ENCODE peak calls at places on chromosomes 11 and 22, in nine cellular contexts. U is GM23338, J is SK-N-SH, V is neural progenitor cell, T is MM.1S, G is GM23248, H is hepatocyte, R is PC-3, Y is HCT116. A is an unnamed sample. For H3K4me1, the result is how much of the 10 kb centered on the place peaks cover.

GRCh38 chr22:50112151-50113118 is 22.6 kb downstream of the MOV10L1 start:
- DNase-seq in Y (no peak), R (peak), J (no peak), T (no peak), G (peak), H (peak), V (no peak), U (no peak), A (no peak)

GRCh38 chr22:47213571-47214230 is 451.3 kb downstream of the TBC1D22A start:
- DNase-seq in G (peak), Y (peak), V (peak), R (peak), H (no peak), U (peak), T (peak), J (peak), A (peak)

GRCh38 chr22:30824096-30824495 is 129.4 kb downstream of the OSBP2 start:
- DNase-seq in T (no peak), U (no peak), Y (no peak), R (no peak), V (no peak), H (no peak), G (no peak), J (no peak), A (no peak)

GRCh38 chr22:36327922-36328551 is 59.7 kb downstream of the MYH9 start:
- DNase-seq in T (no peak), G (peak), V (no peak), R (no peak), Y (no peak), H (peak), U (no peak), J (no peak), A (no peak)

GRCh38 chr11:2419638-2420501 is 19.3 kb downstream of the TSSC4 start:
- DNase-seq in H (peak), Y (peak), V (peak), T (peak), J (peak), R (peak), G (peak), U (peak), A (peak)

GRCh38 chr22:37126383-37126782 is 16.9 kb upstream of the TMPRSS6 start:
- DNase-seq in V (peak), J (no peak), Y (peak), R (no peak), T (peak), H (no peak), U (peak), G (no peak), A (no peak)

GRCh38 chr11:65921876-65922275 is 2.6 kb downstream of the DRAP1 start:
- DNase-seq in T (no peak), U (no peak), R (no peak), V (no peak), G (no peak), H (no peak), J (no peak), Y (no peak), A (no peak)

GRCh38 chr11:86671386-86672006 is 920 bp downstream of the ME3 start:
- DNase-seq in V (peak), R (peak), T (peak), H (peak), J (no peak), G (peak), U (peak), Y (no peak), A (no peak)

GRCh38 chr11:18704698-18705097 is 6.1 kb downstream of the TMEM86A start:
- DNase-seq in R (no peak), U (no peak), V (no peak), H (no peak), G (no peak), Y (no peak), J (no peak), T (no peak), A (no peak)

GRCh38 chr11:44110231-44110679 is 14.8 kb downstream of the EXT2 start:
- DNase-seq in H (peak), V (peak), Y (no peak), T (peak), G (peak), J (peak), U (peak), R (peak), A (peak)

GRCh38 chr11:12066056-12066798 is 44.2 kb upstream of the MICAL2 start:
- DNase-seq in J (no peak), R (peak), G (peak), H (peak), U (no peak), V (no peak), T (no peak), Y (peak), A (no peak)

GRCh38 chr22:28052818-28053217 is 133.8 kb upstream of the PITPNB start:
- DNase-seq in R (no peak), G (no peak), H (no peak), T (no peak), U (peak), Y (no peak), V (peak), J (no peak), A (no peak)

GRCh38 chr22:48585916-48586798 is 1241.5 kb downstream of the BRD1 start:
- DNase-seq in J (no peak), Y (no peak), H (no peak), V (peak), U (no peak), G (no peak), T (no peak), R (no peak), A (no peak)

GRCh38 chr11:15153231-15153630 is 38.5 kb downstream of the INSC start:
- DNase-seq in G (no peak), H (no peak), J (no peak), U (no peak), R (no peak), T (no peak), Y (no peak), V (no peak), A (no peak)

GRCh38 chr22:44622147-44622427 is 79.9 kb upstream of the PRR5 start:
- DNase-seq in Y (no peak), R (peak), U (no peak), G (no peak), J (peak), H (no peak), T (peak), V (peak), A (peak)

GRCh38 chr22:42805016-42805997 is 51.8 kb downstream of the ARFGAP3 start:
- DNase-seq in Y (no peak), H (no peak), U (peak), R (no peak), V (peak), J (peak), T (no peak), G (no peak), A (no peak)

GRCh38 chr11:124517314-124517713 is 26.1 kb downstream of the OR8B12 start:
- DNase-seq in G (no peak), J (no peak), R (no peak), V (no peak), Y (no peak), U (no peak), T (no peak), H (no peak), A (no peak)
- TF ChIP-seq EZH2phosphoT487 in G (no peak), J (no peak), R (no peak), V (no peak), Y (no peak), U (no peak), T (no peak), H (no peak), A (no peak)

GRCh38 chr11:76589477-76589876 is 81.1 kb downstream of the LRRC32 start:
- DNase-seq in T (no peak), J (peak), G (no peak), H (no peak), U (no peak), R (no peak), Y (no peak), V (no peak), A (no peak)
- H3K27ac ChIP-seq in T (no peak), J (no peak), G (no peak), H (no peak), U (no peak), R (no peak), Y (no peak), V (no peak), A (no peak)

DNA sequence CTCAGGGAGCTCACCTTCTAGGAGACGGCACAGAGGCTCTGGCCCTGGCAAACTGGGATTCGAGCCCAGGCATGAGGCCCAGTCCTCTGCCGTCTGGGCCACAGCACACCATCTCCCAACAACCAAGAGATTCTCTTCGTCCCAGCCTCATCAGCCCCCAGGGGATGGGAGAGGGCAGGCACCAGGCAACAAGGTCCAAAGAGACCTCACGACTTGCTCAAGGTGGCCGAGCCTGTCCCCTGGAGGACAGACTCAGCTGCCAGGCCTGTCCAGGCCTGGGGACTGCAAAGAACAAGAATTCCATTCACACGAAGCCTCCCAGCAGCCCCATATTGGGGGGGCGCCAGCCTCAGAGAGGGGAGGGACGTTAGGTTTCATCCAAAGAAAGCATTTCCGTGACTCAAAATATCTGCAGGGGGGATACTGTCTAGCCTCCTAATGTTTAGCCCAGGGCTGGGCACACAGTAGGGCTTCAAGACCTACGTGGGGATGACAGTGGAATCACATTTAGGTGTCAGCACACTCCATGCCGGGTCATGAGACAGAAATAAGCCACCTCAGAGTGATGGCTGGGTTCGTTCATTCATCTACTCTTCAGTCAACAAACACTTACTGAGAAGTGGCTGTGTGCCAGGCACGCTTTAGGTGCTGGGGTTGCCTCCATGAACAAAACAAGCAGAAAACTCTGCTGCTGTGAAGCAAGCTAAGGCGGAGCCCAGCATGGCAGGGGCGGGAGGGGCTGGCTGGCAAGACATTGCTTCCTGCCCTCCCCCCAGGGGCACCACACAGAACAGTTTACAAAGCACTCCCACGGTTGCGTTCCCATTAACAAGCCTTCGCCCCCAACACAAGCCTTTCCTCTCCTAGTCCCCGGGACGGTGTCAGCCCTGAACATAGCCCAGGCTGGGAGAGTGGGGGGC is 1.2 kb downstream of the CARNS1 start:
- DNase-seq in G (peak), Y (no peak), V (no peak), T (no peak), R (peak), U (peak), J (no peak), H (peak), A (no peak)
- H3K4me1 ChIP-seq in G (under half), Y (under half), V (under half), T (under half), R (under half), U (under half), J (under half), H (under half), A (half or more)

GRCh38 chr22:38489142-38489541 is 17.0 kb downstream of the DDX17 start:
- DNase-seq in V (no peak), Y (no peak), H (no peak), U (no peak), T (no peak), G (no peak), R (no peak), J (no peak), A (no peak)
- TF ChIP-seq EZH2phosphoT487 in V (no peak), Y (no peak), H (no peak), U (no peak), T (no peak), G (no peak), R (no peak), J (no peak), A (no peak)

DNA sequence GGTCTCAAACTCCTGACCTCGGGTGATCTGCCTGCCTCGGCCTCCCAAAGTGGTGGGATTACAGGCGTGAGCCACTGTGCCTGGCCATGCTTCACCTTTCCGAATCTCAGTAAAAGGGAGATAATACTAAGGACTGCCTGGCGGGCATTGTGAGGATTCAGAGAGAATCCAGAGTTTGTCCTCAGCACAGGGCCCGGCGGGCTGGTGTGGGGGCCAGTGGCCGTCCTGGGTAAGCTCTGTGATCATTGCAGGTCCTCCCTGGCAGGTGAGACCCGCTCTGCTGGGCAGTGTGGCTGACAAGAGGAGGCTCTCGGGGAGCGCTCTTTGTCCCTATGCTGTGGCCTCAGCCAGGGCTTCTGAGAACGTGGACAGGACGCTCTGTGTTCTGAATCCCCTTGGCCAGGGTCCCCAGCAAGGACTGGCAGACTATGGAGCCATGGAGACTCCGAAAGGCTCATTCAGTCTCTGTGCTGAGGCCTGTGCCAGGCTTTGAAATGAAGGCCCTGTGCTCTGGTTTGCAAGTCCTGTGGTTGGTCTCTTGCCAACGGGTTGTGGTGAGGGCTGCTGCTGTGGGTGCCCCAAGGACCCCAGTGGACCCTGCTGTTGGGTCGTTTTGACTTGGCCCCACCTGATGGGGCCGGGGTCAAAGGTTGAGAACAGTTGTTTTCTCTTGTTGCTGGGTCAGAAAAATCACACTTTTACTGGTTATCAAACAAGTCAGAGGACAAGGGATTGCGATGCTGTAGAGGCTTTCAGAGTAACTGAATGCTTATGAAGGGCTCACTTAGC is 2.1 kb downstream of the TPCN2 start:
- DNase-seq in Y (no peak), H (no peak), T (no peak), J (no peak), R (no peak), U (no peak), G (no peak), V (no peak), A (no peak)
- H3K27ac ChIP-seq in Y (no peak), H (peak), T (no peak), J (no peak), R (no peak), U (no peak), G (no peak), V (no peak), A (peak)

DNA sequence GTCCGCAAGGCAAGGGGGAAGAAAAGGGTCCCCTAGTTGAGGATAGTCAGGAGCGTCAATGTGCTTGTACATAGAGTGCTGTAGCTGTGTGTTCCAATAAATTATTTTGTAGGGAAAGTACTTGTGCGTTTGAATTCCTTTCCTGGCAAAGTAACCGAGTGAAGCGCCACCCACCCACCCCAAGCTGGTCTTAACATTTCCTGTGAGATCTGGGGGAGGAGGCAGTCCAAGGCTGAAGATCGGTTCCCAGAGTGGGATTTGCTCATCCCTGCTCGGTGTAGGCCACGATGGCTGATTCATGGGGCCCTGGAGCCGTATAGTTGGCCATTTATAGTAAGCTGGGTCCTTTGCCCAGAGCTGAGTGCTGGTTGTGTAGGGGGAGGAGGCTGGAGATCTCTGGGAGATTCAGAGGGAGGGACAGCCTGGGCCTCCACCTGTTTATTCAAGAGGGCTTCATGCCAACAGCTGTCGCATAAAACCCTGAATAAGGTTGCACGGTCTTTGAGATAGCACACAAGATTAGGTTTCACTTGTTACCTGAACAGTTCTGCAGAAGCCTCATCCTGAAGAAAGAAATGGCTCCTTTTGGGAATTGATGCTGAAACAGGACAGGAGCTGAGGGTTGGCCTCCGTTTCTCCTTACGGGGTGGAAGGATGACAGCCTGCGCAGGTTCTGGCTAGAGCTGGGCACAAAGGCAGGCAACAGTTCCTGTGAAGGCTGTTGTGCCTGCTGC is 2.4 kb downstream of the ATF4 start:
- DNase-seq in T (no peak), G (peak), R (peak), V (peak), U (no peak), J (peak), H (no peak), Y (no peak), A (peak)
- H3K4me1 ChIP-seq in T (under half), G (under half), R (under half), V (under half), U (under half), J (under half), H (under half), Y (under half), A (half or more)

DNA sequence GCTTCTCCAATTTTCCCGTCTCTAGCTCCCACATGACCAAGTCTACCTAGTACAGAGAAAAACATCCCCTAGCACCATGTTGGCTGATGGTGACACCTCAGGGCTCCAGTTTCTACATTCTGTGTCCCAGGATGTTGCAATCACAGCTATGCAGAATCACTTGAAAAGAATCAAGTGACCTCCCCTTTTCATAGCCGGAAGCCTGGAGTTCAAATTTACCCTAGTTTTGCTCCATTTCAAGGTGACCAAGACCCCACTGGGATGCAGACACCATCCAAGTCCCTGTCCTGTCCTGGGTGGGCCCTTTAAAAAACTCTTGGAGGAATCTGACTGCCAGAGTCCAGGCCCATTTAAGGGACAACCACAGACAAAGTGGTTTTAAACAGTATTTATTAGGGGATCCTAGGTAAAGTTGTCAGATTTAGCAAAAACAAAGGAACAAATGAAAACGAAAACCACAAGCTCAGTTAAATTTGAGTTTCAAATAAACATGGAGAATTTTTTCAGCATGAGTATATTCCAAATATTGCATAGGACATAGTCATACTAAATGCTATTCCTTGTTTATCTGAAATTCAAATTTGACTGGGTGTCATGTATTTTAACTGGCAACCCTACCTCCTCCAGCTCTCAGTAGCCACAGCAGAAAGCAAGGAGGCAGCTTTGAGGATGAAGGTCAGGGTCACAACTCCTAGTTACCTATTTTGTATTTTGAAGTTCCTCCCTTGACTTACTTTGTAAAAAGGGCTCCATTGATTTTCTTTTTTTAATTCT is 52.4 kb downstream of the MIAT start:
- DNase-seq in V (no peak), J (no peak), H (no peak), Y (no peak), R (no peak), G (peak), T (no peak), U (no peak), A (no peak)
- TF ChIP-seq EZH2phosphoT487 in V (no peak), J (no peak), H (no peak), Y (no peak), R (no peak), G (no peak), T (no peak), U (no peak), A (no peak)

DNA sequence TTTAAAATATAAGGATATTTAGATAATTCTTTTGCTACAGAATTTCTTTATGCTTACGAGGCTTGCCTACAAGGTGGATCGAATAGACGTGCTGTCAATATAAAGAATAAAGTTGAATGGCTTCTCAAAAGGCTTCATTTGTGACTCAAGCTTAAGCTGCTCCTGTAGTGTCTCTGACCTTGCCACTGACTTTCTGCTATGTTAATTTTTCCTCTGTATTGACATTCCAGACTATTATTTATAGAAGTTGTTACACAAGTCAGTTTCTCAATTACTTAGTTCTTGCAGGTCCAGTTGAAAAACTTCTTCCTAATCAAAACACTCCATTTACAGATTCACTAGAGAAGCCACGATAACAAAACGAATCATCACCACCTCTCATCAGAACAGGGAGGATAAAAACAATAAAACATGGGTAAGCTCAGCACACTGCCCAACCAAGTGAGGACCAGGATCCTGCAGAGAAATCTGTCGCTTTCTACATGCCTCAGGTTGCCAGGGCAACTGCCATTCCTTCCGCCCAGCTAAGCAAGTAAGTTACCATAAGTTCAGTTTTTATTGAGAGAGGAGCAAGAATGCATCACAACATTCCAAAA is 39.0 kb upstream of the CHKA start:
- DNase-seq in H (no peak), U (no peak), R (no peak), V (peak), J (no peak), T (no peak), G (no peak), Y (no peak), A (no peak)
- H3K27ac ChIP-seq in H (no peak), U (no peak), R (no peak), V (peak), J (no peak), T (no peak), G (no peak), Y (no peak), A (no peak)